ENCODE peak calls at places on chromosomes 13 and 19, in seven cellular contexts. B is dorsolateral prefrontal cortex, X is left lung, F is choroid plexus epithelial cell, E is mucosa of descending colon, S is kidney epithelial cell, P is ovary. H is an unnamed sample.

GRCh38 chr13:99916366-99917103 is 55.0 kb downstream of the ZIC5 start:
- DNase-seq in P (no peak), S (no peak), E (no peak), F (peak), X (no peak), B (no peak), H (peak)

GRCh38 chr19:14141041-14141440 is 4.7 kb upstream of the ASF1B start:
- DNase-seq in E (no peak), B (no peak), S (no peak), P (no peak), F (no peak), X (peak), H (no peak)

GRCh38 chr13:100508391-100508790 is 80.2 kb downstream of the GGACT start:
- DNase-seq in P (no peak), F (no peak), S (no peak), X (no peak), E (no peak), B (no peak), H (no peak)

GRCh38 chr13:106297283-106297682 is 238.2 kb downstream of the EFNB2 start:
- DNase-seq in P (no peak), E (peak), F (no peak), B (no peak), S (no peak), X (no peak), H (no peak)

GRCh38 chr19:42628411-42629135 is 33.8 kb upstream of the CEACAM8 start:
- DNase-seq in F (no peak), E (no peak), X (no peak), B (no peak), P (no peak), S (no peak), H (peak)

GRCh38 chr19:1276620-1277007 is 1.3 kb downstream of the FAM174C start:
- DNase-seq in P (peak), S (no peak), F (no peak), B (no peak), X (no peak), E (peak), H (no peak)

GRCh38 chr13:102913924-102914628 is 68.2 kb downstream of the ERCC5 start:
- DNase-seq in E (no peak), X (no peak), P (no peak), B (no peak), S (no peak), F (peak), H (peak)

GRCh38 chr13:108734676-108735075 is 105.3 kb downstream of the MYO16 start:
- DNase-seq in E (no peak), B (no peak), F (no peak), P (no peak), S (no peak), X (no peak), H (no peak)

GRCh38 chr13:67048793-67049150 is 181.4 kb downstream of the PCDH9 start:
- DNase-seq in E (no peak), P (no peak), F (peak), B (no peak), X (no peak), S (peak), H (peak)

GRCh38 chr19:17775991-17776803 is 18.7 kb upstream of the B3GNT3 start:
- DNase-seq in B (no peak), F (peak), P (no peak), E (no peak), X (no peak), S (no peak), H (peak)

GRCh38 chr19:10419646-10420443 is 493 bp upstream of the PDE4A start:
- DNase-seq in S (no peak), B (peak), P (no peak), F (peak), E (no peak), X (no peak), H (peak)

GRCh38 chr13:97285221-97285955 is 63.3 kb downstream of the MBNL2 start:
- DNase-seq in B (no peak), E (no peak), P (no peak), S (no peak), F (no peak), X (no peak), H (peak)

GRCh38 chr19:54952591-54953344 is 5.4 kb upstream of the NLRP7 start:
- DNase-seq in F (peak), X (no peak), P (no peak), E (no peak), B (peak), S (no peak), H (peak)

GRCh38 chr13:114101325-114101821 is 31.1 kb downstream of the RASA3 start:
- DNase-seq in F (no peak), P (no peak), B (peak), E (peak), X (peak), S (no peak), H (no peak)

GRCh38 chr13:111043575-111043982 is 71.5 kb upstream of the ARHGEF7 start:
- DNase-seq in E (no peak), F (peak), S (no peak), B (no peak), P (no peak), X (peak), H (peak)

GRCh38 chr13:112849500-112849899 is 119.5 kb upstream of the MCF2L start:
- DNase-seq in S (no peak), X (no peak), B (no peak), F (peak), P (no peak), E (no peak), H (peak)

GRCh38 chr19:28706693-28707092 is 506.3 kb downstream of the UQCRFS1 start:
- DNase-seq in F (peak), X (no peak), E (no peak), B (no peak), P (no peak), S (no peak), H (peak)

GRCh38 chr13:43127827-43128226 is 104.4 kb downstream of the DNAJC15 start:
- DNase-seq in X (no peak), F (peak), E (no peak), P (no peak), B (no peak), S (no peak), H (no peak)

GRCh38 chr19:31270897-31271568 is 78.2 kb downstream of the TSHZ3 start:
- DNase-seq in P (no peak), F (peak), S (no peak), E (no peak), X (no peak), B (peak), H (peak)

GRCh38 chr19:16607819-16608218 is 20.2 kb downstream of the MED26 start:
- DNase-seq in F (no peak), S (no peak), E (no peak), B (no peak), X (no peak), P (no peak), H (no peak)

GRCh38 chr13:26831336-26831908 is 70.8 kb upstream of the GPR12 start:
- DNase-seq in S (no peak), F (no peak), E (no peak), B (no peak), P (no peak), X (no peak), H (no peak)

GRCh38 chr13:28707629-28708427 is 10.9 kb downstream of the SLC46A3 start:
- DNase-seq in E (no peak), B (no peak), P (no peak), S (no peak), X (no peak), F (peak), H (peak)

GRCh38 chr19:42554046-42554575 is 25.8 kb upstream of the CEACAM1 start:
- DNase-seq in F (no peak), X (no peak), E (no peak), B (no peak), S (no peak), P (no peak), H (no peak)

GRCh38 chr19:40803857-40804782 is 5.1 kb downstream of the EGLN2 start:
- DNase-seq in F (no peak), B (no peak), E (peak), P (no peak), X (no peak), S (no peak), H (no peak)

GRCh38 chr19:10450191-10450852 is 30.0 kb downstream of the PDE4A start:
- DNase-seq in S (no peak), E (no peak), P (no peak), B (no peak), F (no peak), X (no peak), H (no peak)

GRCh38 chr19:18156841-18157464 is 4.0 kb downstream of the PIK3R2 start:
- DNase-seq in X (peak), B (peak), E (peak), P (peak), S (no peak), F (peak), H (peak)

GRCh38 chr19:45303269-45304060 is 19.2 kb downstream of the CKM start:
- DNase-seq in X (no peak), P (no peak), E (no peak), S (no peak), B (no peak), F (no peak), H (no peak)

GRCh38 chr13:105825071-105825470 is 710.4 kb downstream of the EFNB2 start:
- DNase-seq in E (no peak), B (no peak), X (no peak), S (no peak), F (no peak), P (no peak), H (no peak)

GRCh38 chr19:5354403-5354802 is 13.8 kb upstream of the PTPRS start:
- DNase-seq in B (no peak), P (no peak), F (no peak), X (no peak), S (no peak), E (no peak), H (peak)

GRCh38 chr19:8251025-8251472 is 41.9 kb downstream of the CERS4 start:
- DNase-seq in S (no peak), E (peak), B (peak), X (peak), P (peak), F (no peak), H (peak)

GRCh38 chr13:35478384-35479222 is 2.1 kb upstream of the MAB21L1 start:
- DNase-seq in F (no peak), E (no peak), X (peak), B (no peak), S (no peak), P (no peak), H (no peak)

GRCh38 chr19:3725121-3725520 is 16.9 kb downstream of the TJP3 start:
- DNase-seq in F (no peak), S (no peak), E (no peak), X (no peak), B (no peak), P (no peak), H (no peak)

GRCh38 chr19:34241513-34242337 is 12.6 kb upstream of the GARRE1 start:
- DNase-seq in B (no peak), E (peak), F (peak), P (no peak), S (no peak), X (no peak), H (no peak)
- TF ChIP-seq CTCF in B (no peak), E (peak), F (peak), P (no peak), S (peak), X (no peak), H (peak)

GRCh38 chr19:57241181-57241580 is 749 bp downstream of the ZNF805 start:
- DNase-seq in P (no peak), F (peak), X (no peak), E (no peak), B (no peak), S (no peak), H (peak)

GRCh38 chr19:57242821-57243220 is 2.4 kb downstream of the ZNF805 start:
- DNase-seq in X (no peak), B (no peak), E (no peak), F (no peak), P (no peak), S (no peak), H (no peak)

GRCh38 chr19:57244513-57244912 is 4.1 kb downstream of the ZNF805 start:
- DNase-seq in P (no peak), X (no peak), E (no peak), S (no peak), B (no peak), F (no peak), H (no peak)

GRCh38 chr19:57240311-57241090 is at the start of gene ZNF805:
- DNase-seq in P (peak), E (peak), X (peak), S (peak), F (peak), B (peak), H (peak)

DNA sequence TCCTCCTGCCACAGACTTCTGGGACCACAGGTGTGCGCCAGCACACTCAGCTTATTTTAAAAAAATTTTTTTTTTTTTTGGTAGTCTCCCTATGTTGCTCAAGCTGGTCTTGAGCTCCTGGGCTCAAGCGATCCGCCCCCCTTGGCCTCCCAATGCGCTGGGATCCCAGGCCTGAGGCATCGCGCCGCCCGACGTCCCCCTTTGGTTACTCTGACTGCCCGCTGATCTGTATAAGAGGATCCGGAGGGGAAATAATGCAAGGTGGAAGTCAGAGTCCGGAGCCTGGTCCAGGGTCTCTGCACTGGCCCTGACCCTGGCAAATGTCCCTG is 486 bp upstream of the ZNF805 start:
- DNase-seq in E (no peak), F (peak), S (no peak), X (no peak), B (no peak), P (no peak), H (peak)
- H3K4me3 ChIP-seq in E (peak), F (peak), S (peak), X (peak), B (peak), P (peak), H (peak)

DNA sequence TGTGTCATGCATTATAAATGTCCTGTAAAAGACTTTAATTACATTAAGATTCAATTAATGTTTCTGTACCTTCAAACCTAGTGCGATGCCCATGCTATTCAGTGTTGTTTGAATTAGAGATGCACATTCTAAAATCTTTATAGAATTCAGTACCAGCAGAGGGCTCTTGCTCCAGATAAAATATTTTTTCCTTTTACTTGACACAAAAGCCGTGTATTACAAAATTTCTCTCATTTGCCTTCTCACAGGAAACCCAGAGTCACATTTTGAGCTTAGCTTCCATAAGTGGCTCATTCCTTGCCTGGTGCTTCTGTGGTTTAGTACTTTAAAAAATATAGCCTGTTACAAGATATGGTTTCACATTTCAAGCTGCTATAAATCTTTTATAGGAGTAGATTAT is 101.2 kb downstream of the RNF17 start:
- DNase-seq in S (no peak), F (peak), P (no peak), B (no peak), X (no peak), E (no peak), H (peak)
- TF ChIP-seq CTCF in S (peak), F (peak), P (no peak), B (peak), X (no peak), E (no peak), H (peak)

GRCh38 chr13:76879876-76880270 is 6.3 kb downstream of the KCTD12 start:
- DNase-seq in S (no peak), B (no peak), X (no peak), E (no peak), P (no peak), F (no peak), H (no peak)
- H3K4me3 ChIP-seq in S (no peak), B (no peak), X (no peak), E (no peak), P (no peak), F (no peak), H (no peak)